ENCODE peak calls at places on chromosome 22, in six cellular contexts. V, L, K, O, E and M are unnamed samples.

GRCh38 chr22:43922123-43922522 is 1.5 kb upstream of the PNPLA3 start:
- DNase-seq in O (peak; percentile 54), E (no peak), V (no peak), K (no peak), L (no peak), M (no peak)

GRCh38 chr22:43346521-43346929 is 3.4 kb upstream of the SCUBE1 start:
- DNase-seq in K (peak; percentile 75), E (peak; percentile 39), V (peak; percentile 42), L (peak; percentile 87), O (peak; percentile 87), M (peak; percentile 61)

GRCh38 chr22:33747576-33748180 is 172.6 kb downstream of the LARGE1 start:
- DNase-seq in V (no peak), E (no peak), K (no peak), O (no peak), L (no peak), M (peak; percentile 28)

GRCh38 chr22:17853066-17853465 is 78.8 kb upstream of the BID start:
- DNase-seq in K (no peak), V (no peak), O (no peak), E (no peak), L (no peak), M (no peak)

GRCh38 chr22:50498322-50498861 is 9.1 kb downstream of the LMF2 start:
- DNase-seq in O (peak; percentile 87), E (no peak), K (no peak), V (peak; percentile 44), L (no peak), M (peak; percentile 84)

GRCh38 chr22:44363214-44363979 is 50.6 kb upstream of the SHISAL1 start:
- DNase-seq in V (no peak), K (peak; percentile 97), E (peak; percentile 76), O (no peak), L (peak; percentile 86), M (peak; percentile 80)

GRCh38 chr22:29914991-29915390 is 32.0 kb downstream of the MTMR3 start:
- DNase-seq in E (no peak), K (no peak), O (no peak), L (no peak), V (no peak), M (no peak)

GRCh38 chr22:29031236-29031982 is 30.2 kb downstream of the C22orf31 start:
- DNase-seq in K (peak; percentile 87), L (no peak), E (peak; percentile 55), O (peak; percentile 60), V (peak; percentile 97), M (peak; percentile 40)

GRCh38 chr22:36425977-36426523 is 38.3 kb upstream of the MYH9 start:
- DNase-seq in K (no peak), O (peak; percentile 50), L (peak; percentile 85), V (no peak), E (no peak), M (no peak)

GRCh38 chr22:23110922-23111527 is 30.8 kb downstream of the RSPH14 start:
- DNase-seq in V (no peak), O (no peak), K (no peak), E (no peak), L (no peak), M (no peak)

GRCh38 chr22:44669725-44670027 is 32.3 kb upstream of the PRR5 start:
- DNase-seq in O (peak; percentile 70), L (no peak), E (no peak), K (no peak), V (no peak), M (no peak)

GRCh38 chr22:31439805-31440204 is 40.4 kb downstream of the DRG1 start:
- DNase-seq in E (no peak), V (no peak), O (no peak), K (no peak), L (no peak), M (no peak)

DNA sequence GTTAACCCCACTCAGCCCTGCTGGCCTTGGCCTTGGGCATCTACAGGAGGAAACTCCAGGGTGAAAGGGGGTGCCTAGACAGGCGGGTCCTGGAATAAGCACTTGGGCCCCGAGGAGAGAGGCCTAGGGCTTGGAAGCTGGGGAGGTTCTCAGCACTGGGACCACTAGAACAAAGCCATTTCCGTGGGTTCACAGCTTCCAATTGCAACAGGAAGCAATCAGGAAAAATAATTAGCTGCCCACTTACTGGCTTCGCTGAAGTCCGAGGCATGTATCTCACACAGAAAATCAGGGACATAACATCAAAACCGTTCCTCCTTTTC is 161.2 kb upstream of the GRK3 start:
- DNase-seq in E (no peak), L (no peak), V (no peak), O (no peak), K (no peak), M (no peak)
- H3K4me1 ChIP-seq in E (peaks cover 17% of the 10 kb centered on the region), L (peaks cover 78% of the 10 kb centered on the region), V (peaks cover 66% of the 10 kb centered on the region), O (peaks cover 20% of the 10 kb centered on the region), K (peaks cover 48% of the 10 kb centered on the region), M (peaks cover 43% of the 10 kb centered on the region)

DNA sequence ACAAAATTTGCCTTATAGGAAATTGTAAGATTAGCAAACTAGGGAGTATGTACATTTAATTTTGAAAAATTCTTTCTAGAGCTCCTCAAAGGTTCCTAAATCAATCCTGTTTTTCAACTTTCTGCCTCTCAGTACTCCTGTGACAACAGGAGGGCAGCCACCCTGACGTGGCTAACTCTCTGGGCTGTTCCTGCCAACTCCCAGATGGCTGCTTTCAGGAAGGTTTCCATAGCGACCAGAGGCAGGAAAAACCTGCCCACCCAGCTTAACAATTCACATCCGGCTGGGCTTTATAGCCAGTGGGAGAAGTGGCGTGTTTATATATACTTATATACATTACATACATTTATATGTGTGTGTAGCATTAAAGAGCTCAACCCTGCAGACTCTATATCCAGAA is 26.5 kb downstream of the SGSM3 start:
- DNase-seq in E (peak; percentile 89), K (no peak), V (no peak), O (peak; percentile 53), L (no peak), M (peak; percentile 85)
- TF ChIP-seq POLR2A in E (no peak), K (no peak), V (no peak), O (no peak), L (no peak), M (no peak)

GRCh38 chr22:46730568-46731245 is 7.3 kb downstream of the CERK start:
- DNase-seq in V (no peak), E (no peak), L (no peak), K (no peak), O (no peak), M (no peak)
- TF ChIP-seq POLR2AphosphoS5 in V (no peak), E (no peak), L (no peak), K (no peak), O (no peak), M (no peak)

GRCh38 chr22:49418943-49419342 is 408.7 kb downstream of the BRD1 start:
- DNase-seq in V (no peak), L (no peak), K (no peak), O (no peak), E (no peak), M (no peak)

GRCh38 chr22:49422668-49423067 is 405.0 kb downstream of the BRD1 start:
- DNase-seq in E (no peak), K (no peak), O (no peak), V (no peak), L (no peak), M (no peak)

GRCh38 chr22:49418341-49418894 is 409.3 kb downstream of the BRD1 start:
- DNase-seq in K (no peak), L (no peak), E (no peak), O (no peak), V (no peak), M (no peak)

GRCh38 chr22:49419661-49420060 is 408.0 kb downstream of the BRD1 start:
- DNase-seq in K (no peak), O (no peak), E (no peak), L (no peak), V (no peak), M (no peak)

DNA sequence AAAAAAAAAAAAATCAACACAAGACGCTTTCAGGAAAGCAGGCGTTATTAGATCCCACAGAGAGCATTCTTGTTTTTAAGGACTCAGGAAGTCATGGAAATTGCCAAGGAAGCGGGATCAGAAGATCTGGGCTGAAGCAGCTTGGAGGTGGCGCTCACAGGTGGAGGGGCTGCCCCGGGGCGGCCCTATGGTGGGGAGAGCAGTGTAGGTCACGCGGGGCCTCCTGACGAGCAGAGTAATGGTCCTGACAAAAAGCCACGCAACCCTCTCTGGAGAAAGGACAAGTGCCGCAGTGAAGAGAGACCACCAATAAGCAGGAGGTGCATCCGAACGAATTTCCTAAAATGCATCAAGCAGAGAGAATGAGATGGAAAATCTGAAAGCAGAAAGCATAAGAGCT is 407.0 kb downstream of the BRD1 start:
- DNase-seq in V (no peak), O (no peak), E (no peak), K (no peak), L (no peak), M (no peak)
- H3K4me1 ChIP-seq in V (peaks cover 11% of the 10 kb centered on the region), O (no peaks in the 10 kb centered on the region), E (no peaks in the 10 kb centered on the region), K (no peaks in the 10 kb centered on the region), L (no peaks in the 10 kb centered on the region), M (no peaks in the 10 kb centered on the region)

DNA sequence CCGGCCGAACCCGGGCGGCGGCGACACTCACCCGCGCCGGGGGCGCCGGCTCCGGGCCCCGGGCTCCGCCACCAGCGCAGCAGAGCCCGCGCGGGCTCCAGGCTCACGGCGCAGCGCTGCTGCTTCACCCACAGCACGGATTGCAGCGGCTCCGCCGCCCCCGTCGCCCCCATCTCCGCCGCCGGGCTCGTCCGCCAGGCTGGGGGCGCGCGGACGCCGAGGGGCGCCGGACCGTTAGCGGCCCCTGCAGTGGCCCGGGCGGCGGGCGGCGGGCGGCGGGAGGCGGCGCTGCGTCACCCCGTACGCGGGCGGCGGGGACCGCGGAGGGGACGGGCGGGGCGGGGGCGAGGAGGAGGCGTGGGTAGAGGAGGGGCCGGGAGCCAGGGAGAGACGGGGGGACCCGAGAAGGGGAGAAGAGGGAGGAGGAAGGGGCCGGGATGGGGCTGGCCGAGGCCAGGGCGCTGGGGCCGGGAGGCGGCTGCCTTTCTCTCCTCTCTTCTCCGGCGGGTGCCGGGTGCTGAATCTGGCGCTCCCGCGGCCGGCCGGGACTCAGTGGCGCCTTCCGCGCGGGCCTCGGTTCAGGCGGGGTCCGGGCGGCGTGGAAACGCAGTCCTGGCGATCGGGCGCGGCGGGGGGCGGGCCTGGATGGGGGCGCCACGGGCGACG is at the start of gene CERK:
- DNase-seq in L (peak; percentile 91), V (no peak), K (peak; percentile 92), E (peak; percentile 33), O (peak; percentile 74), M (peak; percentile 87)
- TF ChIP-seq POLR2A in L (no peak), V (peak; percentile 69), K (no peak), E (no peak), O (no peak), M (peak; percentile 31)

DNA sequence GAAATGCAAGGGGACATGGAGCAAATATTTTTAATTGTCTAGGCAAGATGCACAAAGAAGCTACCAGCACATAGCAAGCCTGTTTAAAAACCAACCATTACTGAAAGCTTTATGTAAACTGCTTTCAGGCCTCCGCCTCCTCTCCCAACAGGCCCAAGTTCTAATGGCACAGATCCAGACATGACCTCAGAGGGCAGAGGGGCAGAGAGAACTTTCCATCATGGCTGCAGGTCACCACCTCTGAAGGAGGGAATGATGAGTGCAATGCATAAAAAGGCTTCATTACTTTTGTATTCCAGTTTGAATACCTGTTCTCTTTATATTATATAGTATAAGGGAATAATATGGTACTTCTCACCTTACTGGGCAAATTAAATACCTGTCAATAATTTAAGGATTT is 15.2 kb downstream of the DDX17 start:
- DNase-seq in V (no peak), O (no peak), L (peak; percentile 19), K (peak; percentile 88), E (no peak), M (peak; percentile 73)
- TF ChIP-seq POLR2AphosphoS5 in V (no peak), O (no peak), L (no peak), K (peak; percentile 43), E (no peak), M (peak; percentile 59)